ENCODE peak calls at places on chromosomes 6 and 20, in eight cellular contexts. N is stimulated activated effector memory CD8-positive, alpha-beta T cell treated with anti-CD3 and anti-CD28 coated beads, Interleukin-12 subunit alpha, Interleukin-12 subunit beta, amount 100 ng/mL, for 72 hours; J is D341Med; C is retina; W is aorta; K is NCI-H774; U is stimulated activated CD4-positive, alpha-beta T cell treated with anti-CD3 and anti-CD28 coated beads, Interleukin-15, amount 100 ng/mL, for 24 hours; P is HT1080. G is an unnamed sample.

GRCh38 chr20:62350098-62350628 is 16.9 kb downstream of the LAMA5 start:
- DNase-seq in W (peak), U (no peak), P (peak), K (no peak), J (no peak), N (no peak), C (no peak), G (peak)

GRCh38 chr6:121765060-121765459 is 329.6 kb downstream of the GJA1 start:
- DNase-seq in J (no peak), W (no peak), U (no peak), P (peak), C (no peak), N (no peak), K (no peak), G (no peak)

GRCh38 chr6:22056398-22056797 is 240.4 kb downstream of the PRL start:
- DNase-seq in K (no peak), P (no peak), J (no peak), C (no peak), U (no peak), W (peak), N (no peak), G (no peak)

GRCh38 chr6:84492246-84493135 is 265.0 kb upstream of the CEP162 start:
- DNase-seq in C (no peak), P (no peak), U (no peak), W (no peak), J (no peak), N (no peak), K (no peak), G (no peak)

GRCh38 chr6:167825059-167825758 is 1.5 kb upstream of the AFDN start:
- DNase-seq in K (no peak), W (no peak), J (no peak), U (no peak), P (no peak), C (peak), N (no peak), G (no peak)

GRCh38 chr6:134171517-134171916 is 119.1 kb upstream of the SLC2A12 start:
- DNase-seq in U (no peak), P (peak), K (no peak), J (no peak), C (no peak), N (no peak), W (no peak), G (no peak)

GRCh38 chr6:158662607-158663464 is 13.0 kb downstream of the SYTL3 start:
- DNase-seq in N (no peak), P (no peak), K (no peak), J (no peak), W (no peak), C (peak), U (no peak), G (no peak)

GRCh38 chr6:15653581-15653980 is 9.2 kb downstream of the DTNBP1 start:
- DNase-seq in W (no peak), C (no peak), N (no peak), K (no peak), P (no peak), U (no peak), J (no peak), G (no peak)

GRCh38 chr6:42453027-42453648 is 1.4 kb upstream of the TRERF1 start:
- DNase-seq in J (peak), U (peak), C (peak), W (peak), P (peak), N (peak), K (peak), G (peak)

GRCh38 chr6:160147146-160147536 is 25.5 kb downstream of the SLC22A1 start:
- DNase-seq in K (no peak), C (no peak), W (no peak), U (no peak), J (no peak), N (no peak), P (no peak), G (no peak)

GRCh38 chr6:166825553-166826145 is 130.7 kb downstream of the RNASET2 start:
- DNase-seq in K (no peak), W (no peak), N (no peak), P (peak), J (no peak), C (no peak), U (no peak), G (no peak)

GRCh38 chr6:42378536-42378935 is 73.2 kb downstream of the TRERF1 start:
- DNase-seq in C (no peak), W (no peak), P (no peak), N (no peak), U (no peak), J (no peak), K (no peak), G (no peak)

GRCh38 chr20:1528811-1529210 is 28.7 kb downstream of the SIRPD start:
- DNase-seq in P (no peak), J (no peak), U (no peak), C (no peak), K (no peak), W (no peak), N (no peak), G (no peak)

GRCh38 chr20:63658749-63659187 is 656 bp downstream of the RTEL1 start:
- DNase-seq in N (no peak), J (no peak), W (no peak), P (no peak), K (no peak), U (peak), C (no peak), G (peak)

G was measured in lower lobe of right lung.